ENCODE peak calls at places on chromosomes 11 and 22, in four cellular contexts. T, A, R and M are unnamed samples.

GRCh38 chr11:7493670-7494069 is 8.4 kb downstream of the OLFML1 start:
- DNase-seq in T (no peak), A (no peak), R (no peak), M (no peak)

GRCh38 chr11:117731689-117732290 is 65.2 kb downstream of the DSCAML1 start:
- DNase-seq in T (no peak), A (no peak), R (no peak), M (no peak)

GRCh38 chr22:49933236-49933921 is 14.9 kb downstream of the CRELD2 start:
- DNase-seq in T (peak), A (no peak), R (no peak), M (no peak)

GRCh38 chr11:66316849-66317251 is at the start of gene CD248:
- DNase-seq in T (peak), A (no peak), R (peak), M (no peak)

GRCh38 chr22:33062402-33062801 is 4.2 kb upstream of the SYN3 start:
- DNase-seq in T (no peak), A (no peak), R (no peak), M (no peak)

GRCh38 chr11:68889948-68890446 is 13.6 kb downstream of the MRPL21 start:
- DNase-seq in T (no peak), A (no peak), R (peak), M (no peak)

GRCh38 chr22:36465232-36466021 is 16.0 kb downstream of the TXN2 start:
- DNase-seq in T (peak), A (peak), R (no peak), M (no peak)

GRCh38 chr22:40107756-40108437 is 69.8 kb upstream of the TNRC6B start:
- DNase-seq in T (no peak), A (no peak), R (peak), M (no peak)

GRCh38 chr22:23392420-23393121 is 187.5 kb downstream of the IGLL1 start:
- DNase-seq in T (no peak), A (no peak), R (no peak), M (no peak)

GRCh38 chr11:2585566-2586090 is 114.2 kb downstream of the KCNQ1OT1 start:
- DNase-seq in T (peak), A (no peak), R (peak), M (no peak)

GRCh38 chr22:45064313-45065268 is 54.8 kb upstream of the PHF21B start:
- DNase-seq in T (no peak), A (no peak), R (peak), M (no peak)

GRCh38 chr11:9601876-9602199 is 28.4 kb downstream of the WEE1 start:
- DNase-seq in T (no peak), A (no peak), R (no peak), M (no peak)

GRCh38 chr11:110093407-110094297 is 460 bp downstream of the ZC3H12C start:
- DNase-seq in T (peak), A (peak), R (no peak), M (peak)

GRCh38 chr11:110894224-110894623 is 182.0 kb upstream of the ARHGAP20 start:
- DNase-seq in T (no peak), A (no peak), R (no peak), M (no peak)

GRCh38 chr11:8597182-8597581 is 3.2 kb upstream of the STK33 start:
- DNase-seq in T (no peak), A (no peak), R (no peak), M (no peak)

GRCh38 chr22:26592368-26593015 is 2.6 kb upstream of the TPST2 start:
- DNase-seq in T (no peak), A (no peak), R (peak), M (no peak)

GRCh38 chr11:131764126-131764525 is 393.7 kb downstream of the NTM start:
- DNase-seq in T (no peak), A (no peak), R (no peak), M (no peak)

GRCh38 chr11:40247023-40247422 is 1212.4 kb downstream of the LRRC4C start:
- DNase-seq in T (no peak), A (no peak), R (no peak), M (no peak)

DNA sequence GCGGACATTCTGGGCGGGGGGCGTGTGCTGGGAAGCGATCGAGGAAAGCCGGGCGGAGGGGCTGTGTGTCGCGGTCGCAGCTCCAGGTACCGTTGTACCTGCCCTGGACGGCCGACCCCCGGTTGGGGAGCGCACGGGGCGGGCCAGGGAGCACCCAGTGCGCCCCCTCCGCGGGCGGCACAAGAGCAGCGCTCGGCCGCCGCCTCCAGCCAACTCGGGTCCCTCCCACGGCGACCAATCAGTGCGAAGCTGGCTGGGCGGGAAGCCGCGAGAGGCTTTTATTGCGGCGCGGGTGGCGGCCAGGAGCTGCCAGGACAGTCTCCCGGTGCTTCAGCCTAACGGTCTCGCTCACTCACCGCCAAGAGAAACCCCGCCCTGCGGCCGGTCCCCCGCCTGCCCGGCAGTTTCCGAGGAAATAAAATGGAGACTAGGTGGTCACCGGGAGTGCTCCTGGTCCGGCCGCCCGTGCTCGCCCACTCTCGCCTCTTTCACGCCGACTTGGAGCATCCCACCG is 1.7 kb downstream of the NCAM1 start:
- DNase-seq in T (peak), A (no peak), R (no peak), M (peak)
- H3K9ac ChIP-seq in T (no peak), A (no peak), R (no peak), M (peak)

DNA sequence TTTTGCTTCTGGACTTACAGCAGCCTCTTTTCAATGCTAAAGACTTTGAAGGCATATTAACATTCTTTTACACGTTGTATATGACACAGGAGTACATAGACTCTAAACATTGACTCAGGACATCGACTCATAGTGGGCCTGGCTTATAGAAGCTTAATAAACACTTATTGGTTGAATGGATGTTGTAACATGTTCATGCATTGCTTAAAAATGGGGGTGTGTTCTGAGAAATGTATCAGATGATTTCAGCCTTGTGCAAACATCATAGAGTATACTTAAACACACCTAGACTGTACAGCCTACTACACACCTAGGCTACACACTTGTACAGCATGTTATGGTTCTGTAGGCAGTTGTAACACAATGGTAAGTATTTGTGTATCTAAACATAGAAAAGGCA is 17.9 kb downstream of the TTC17 start:
- DNase-seq in T (no peak), A (peak), R (no peak), M (no peak)
- H3K9ac ChIP-seq in T (no peak), A (no peak), R (no peak), M (no peak)

DNA sequence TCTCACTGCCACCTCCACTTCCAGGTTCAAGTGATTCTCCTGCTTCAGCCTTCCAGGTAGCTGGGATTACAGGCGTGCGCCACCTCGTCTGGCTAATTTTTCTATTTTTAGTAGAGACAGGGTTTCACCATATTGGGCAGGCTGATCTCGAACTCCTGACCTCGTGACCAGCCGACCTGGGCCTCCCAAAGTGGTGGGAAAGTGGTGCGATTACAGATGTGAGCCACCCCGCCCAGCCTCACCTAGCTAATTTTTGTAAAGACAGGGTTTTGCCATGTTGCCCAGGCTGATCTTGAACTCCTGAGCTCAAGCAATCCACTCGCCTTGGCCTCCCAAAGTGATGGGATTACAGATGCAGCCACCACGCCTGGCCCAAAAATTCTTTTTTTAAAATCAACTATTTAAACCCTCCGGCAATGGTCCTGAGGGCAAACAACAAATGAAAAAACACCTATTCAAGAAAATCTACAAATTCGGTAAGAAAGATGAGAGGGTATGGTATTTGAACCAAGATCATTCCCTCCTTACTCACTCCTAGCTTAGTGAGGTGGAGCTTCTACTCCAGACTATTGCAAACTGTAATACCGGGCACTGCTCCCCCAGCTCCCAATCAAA is 1.9 kb downstream of the NF2 start:
- DNase-seq in T (no peak), A (no peak), R (no peak), M (no peak)
- H3K9ac ChIP-seq in T (no peak), A (no peak), R (peak), M (no peak)

GRCh38 chr11:44634401-44635281 is 69.2 kb downstream of the CD82 start:
- DNase-seq in T (peak), A (no peak), R (peak), M (peak)
- H3K9ac ChIP-seq in T (no peak), A (no peak), R (no peak), M (no peak)

DNA sequence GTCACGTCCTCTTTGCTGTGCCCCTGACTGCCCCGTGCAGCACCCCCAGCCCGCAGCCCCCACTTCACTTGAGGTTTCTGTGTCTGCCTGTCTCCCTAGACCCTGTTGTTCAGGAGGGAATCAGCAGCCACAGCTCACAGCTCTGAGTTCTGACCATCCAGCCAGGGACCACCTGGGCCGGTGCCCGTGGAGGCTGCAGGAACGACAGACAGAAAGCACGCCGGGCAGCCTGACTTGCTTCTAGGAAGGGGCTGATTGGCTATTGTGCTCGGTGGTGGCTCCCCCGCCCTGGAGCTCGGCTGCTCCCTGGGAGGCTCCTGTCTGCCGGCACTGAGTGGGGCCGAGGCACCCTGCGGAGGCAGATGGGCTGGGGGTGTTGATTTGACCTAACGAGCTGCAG is 855.7 kb downstream of the TBC1D22A start:
- DNase-seq in T (no peak), A (no peak), R (no peak), M (no peak)
- H3K9ac ChIP-seq in T (no peak), A (no peak), R (no peak), M (no peak)

DNA sequence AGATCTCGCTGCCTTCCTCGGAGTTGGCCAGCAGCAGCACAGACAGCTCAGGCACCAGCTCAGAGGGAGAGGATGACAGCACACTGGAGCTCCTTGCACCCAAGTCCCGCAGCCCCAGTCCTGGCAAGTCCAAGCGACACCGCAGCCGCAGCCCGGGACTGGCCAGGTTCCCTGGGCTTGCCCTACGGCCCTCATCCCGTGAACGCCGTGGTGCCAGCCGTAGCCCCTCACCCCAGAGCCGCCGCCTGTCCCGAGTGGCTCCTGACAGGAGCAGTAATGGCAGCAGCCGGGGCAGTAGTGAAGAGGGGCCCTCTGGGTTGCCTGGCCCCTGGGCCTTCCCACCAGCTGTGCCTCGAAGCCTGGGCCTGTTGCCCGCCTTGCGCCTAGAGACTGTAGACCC is 6.4 kb downstream of the PLA2G3 start:
- DNase-seq in T (no peak), A (no peak), R (no peak), M (no peak)
- H3K9ac ChIP-seq in T (no peak), A (no peak), R (no peak), M (no peak)

DNA sequence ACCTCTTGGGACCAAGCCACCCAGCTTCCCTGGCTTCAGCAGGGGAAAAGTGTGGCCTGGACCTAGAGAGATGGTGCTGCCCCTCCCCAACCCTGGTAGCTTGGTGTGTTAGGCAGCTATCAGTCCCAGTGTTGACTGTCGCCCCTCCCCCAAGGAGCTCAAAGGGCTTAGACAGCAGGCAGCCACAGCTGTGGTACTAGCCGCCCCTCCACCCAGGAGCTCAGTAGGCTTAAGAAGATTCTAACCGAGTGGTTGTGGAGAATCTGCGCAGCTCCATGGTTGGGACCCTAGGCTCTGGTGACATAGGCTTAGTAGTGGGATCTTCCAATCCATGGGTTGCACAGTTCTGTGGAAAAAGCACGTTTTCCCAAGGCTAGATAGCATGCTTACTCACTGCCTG is 458.4 kb upstream of the LRRC4C start:
- DNase-seq in T (peak), A (no peak), R (no peak), M (no peak)
- H3K9ac ChIP-seq in T (no peak), A (no peak), R (no peak), M (no peak)

GRCh38 chr11:35524780-35525179 is 636 bp downstream of the PAMR1 start:
- DNase-seq in T (no peak), A (no peak), R (no peak), M (no peak)
- H3K9ac ChIP-seq in T (no peak), A (no peak), R (no peak), M (peak)

GRCh38 chr22:20118572-20119020 is 1.6 kb upstream of the TRMT2A start:
- DNase-seq in T (peak), A (no peak), R (peak), M (no peak)
- H3K9ac ChIP-seq in T (peak), A (peak), R (peak), M (peak)